ENCODE peak calls at places on chromosomes 13 and 19, in eight cellular contexts. C is transverse colon, A is fibroblast of lung, H is cardiac muscle cell, O is WTC11, I is choroid plexus epithelial cell, B is Calu3, M is body of pancreas. R is an unnamed sample.

GRCh38 chr19:33690461-33691427 is 69.0 kb downstream of the CHST8 start:
- DNase-seq in C (no peak), A (no peak), H (no peak), O (no peak), I (no peak), B (no peak), M (no peak), R (no peak)

GRCh38 chr19:3186891-3187661 is 1.3 kb downstream of the NCLN start:
- DNase-seq in C (peak; percentile 27), A (no peak), H (no peak), O (no peak), I (no peak), B (no peak), M (no peak), R (peak; percentile 26)

GRCh38 chr19:3457531-3458228 is 22.6 kb downstream of the SMIM24 start:
- DNase-seq in C (no peak), A (no peak), H (no peak), O (no peak), I (no peak), B (no peak), M (no peak), R (no peak)

GRCh38 chr19:2795827-2796658 is 10.7 kb downstream of the THOP1 start:
- DNase-seq in C (no peak), A (no peak), H (no peak), O (no peak), I (no peak), B (no peak), M (no peak), R (no peak)

GRCh38 chr19:27776020-27776419 is 1436.9 kb downstream of the UQCRFS1 start:
- DNase-seq in C (no peak), A (peak; percentile 15), H (no peak), O (no peak), I (peak; percentile 78), B (no peak), M (no peak), R (no peak)

GRCh38 chr13:35598790-35599369 is 122.4 kb upstream of the MAB21L1 start:
- DNase-seq in C (no peak), A (peak; percentile 13), H (no peak), O (no peak), I (peak; percentile 54), B (no peak), M (no peak), R (no peak)

GRCh38 chr13:49421391-49421790 is 22.5 kb downstream of the CAB39L start:
- DNase-seq in C (peak; percentile 12), A (no peak), H (peak; percentile 11), O (peak; percentile 62), I (peak; percentile 28), B (peak; percentile 7), M (no peak), R (peak; percentile 12)

GRCh38 chr19:12720851-12721655 is 2.7 kb downstream of the TNPO2 start:
- DNase-seq in C (peak; percentile 34), A (peak; percentile 25), H (peak; percentile 8), O (peak; percentile 26), I (peak; percentile 46), B (no peak), M (peak; percentile 28), R (peak; percentile 52)

GRCh38 chr13:112959701-112960542 is 9.1 kb upstream of the MCF2L start:
- DNase-seq in C (no peak), A (no peak), H (no peak), O (no peak), I (no peak), B (no peak), M (no peak), R (no peak)

GRCh38 chr13:37263881-37264280 is 158.4 kb upstream of the CSNK1A1L start:
- DNase-seq in C (no peak), A (no peak), H (no peak), O (peak; percentile 32), I (no peak), B (no peak), M (no peak), R (no peak)

GRCh38 chr19:40718774-40719391 is 2.0 kb downstream of the ITPKC start:
- DNase-seq in C (peak; percentile 93), A (peak; percentile 54), H (peak; percentile 61), O (peak; percentile 52), I (peak; percentile 67), B (peak; percentile 97), M (peak; percentile 93), R (peak; percentile 46)

GRCh38 chr13:46210362-46211083 is 1.2 kb upstream of the LRRC63 start:
- DNase-seq in C (no peak), A (no peak), H (no peak), O (no peak), I (no peak), B (no peak), M (no peak), R (no peak)

GRCh38 chr13:104534847-104535246 is 1468.6 kb upstream of the SLC10A2 start:
- DNase-seq in C (no peak), A (no peak), H (no peak), O (peak; percentile 59), I (no peak), B (no peak), M (no peak), R (no peak)

GRCh38 chr13:42807236-42807635 is 25.9 kb downstream of the FAM216B start:
- DNase-seq in C (no peak), A (no peak), H (no peak), O (no peak), I (no peak), B (no peak), M (no peak), R (no peak)

GRCh38 chr13:108214511-108215383 is 589 bp downstream of the LIG4 start:
- DNase-seq in C (no peak), A (no peak), H (peak; percentile 47), O (peak; percentile 17), I (peak; percentile 22), B (no peak), M (peak; percentile 16), R (no peak)

GRCh38 chr13:52158629-52159158 is 703 bp downstream of the NEK3 start:
- DNase-seq in C (peak; percentile 54), A (peak; percentile 50), H (no peak), O (no peak), I (peak; percentile 42), B (peak; percentile 2), M (no peak), R (peak; percentile 16)

GRCh38 chr13:66348745-66349720 is 881.1 kb downstream of the PCDH9 start:
- DNase-seq in C (no peak), A (no peak), H (no peak), O (no peak), I (peak; percentile 21), B (no peak), M (peak; percentile 20), R (no peak)

GRCh38 chr19:6481541-6482342 is at the start of gene DENND1C:
- DNase-seq in C (peak; percentile 66), A (no peak), H (peak; percentile 54), O (peak; percentile 61), I (peak; percentile 32), B (peak; percentile 43), M (peak; percentile 34), R (peak; percentile 78)

GRCh38 chr19:37719111-37719926 is at the start of gene ZNF607:
- DNase-seq in C (peak; percentile 92), A (peak; percentile 85), H (peak; percentile 96), O (peak; percentile 95), I (peak; percentile 95), B (peak; percentile 96), M (peak; percentile 92), R (peak; percentile 95)

GRCh38 chr19:39413903-39414608 is 1.6 kb downstream of the PLEKHG2 start:
- DNase-seq in C (peak; percentile 31), A (no peak), H (peak; percentile 54), O (no peak), I (no peak), B (peak; percentile 60), M (no peak), R (no peak)

GRCh38 chr19:39412100-39412866 is at the start of gene PLEKHG2:
- DNase-seq in C (peak; percentile 97), A (peak; percentile 99), H (peak; percentile 99), O (peak; percentile 98), I (peak; percentile 100), B (peak; percentile 99), M (peak; percentile 97), R (peak; percentile 99)

GRCh38 chr19:39413269-39413902 is 917 bp downstream of the PLEKHG2 start:
- DNase-seq in C (peak; percentile 58), A (peak; percentile 51), H (peak; percentile 83), O (peak; percentile 65), I (peak; percentile 50), B (peak; percentile 58), M (no peak), R (peak; percentile 73)

GRCh38 chr19:39411832-39412099 is 703 bp upstream of the PLEKHG2 start:
- DNase-seq in C (peak; percentile 96), A (peak; percentile 82), H (peak; percentile 93), O (peak; percentile 90), I (peak; percentile 96), B (peak; percentile 96), M (peak; percentile 93), R (peak; percentile 83)

DNA sequence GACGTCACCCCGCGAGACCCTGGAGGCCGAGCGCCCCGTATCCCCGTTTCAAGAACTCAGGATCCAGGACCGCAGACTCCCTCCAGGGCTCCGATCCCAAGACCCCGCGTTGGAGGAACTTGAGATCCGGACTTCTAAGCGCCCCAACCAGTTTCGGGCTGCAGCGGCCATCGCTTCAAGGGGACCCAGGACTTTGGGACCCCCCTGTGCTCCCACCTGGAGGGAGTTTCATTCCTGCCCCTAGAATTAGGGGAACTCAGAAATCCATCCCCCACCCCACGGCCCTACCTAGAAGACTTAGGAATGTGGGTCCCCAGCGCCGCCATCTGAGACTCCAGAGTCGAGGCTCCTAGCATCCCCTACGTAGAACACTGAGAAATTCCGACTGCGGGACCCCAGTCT is 399 bp downstream of the PLEKHG2 start:
- DNase-seq in C (no peak), A (no peak), H (no peak), O (no peak), I (no peak), B (no peak), M (no peak), R (no peak)
- TF ChIP-seq CTCF in C (no peak), A (peak; percentile 30), H (no peak), O (peak; percentile 89), I (no peak), B (no peak), M (peak; percentile 60), R (no peak)

GRCh38 chr13:94115054-94115453 is 364.4 kb downstream of the DCT start:
- DNase-seq in C (no peak), A (no peak), H (no peak), O (no peak), I (no peak), B (no peak), M (no peak), R (no peak)
- TF ChIP-seq CTCF in C (no peak), A (no peak), H (no peak), O (no peak), I (no peak), B (no peak), M (no peak), R (no peak)

DNA sequence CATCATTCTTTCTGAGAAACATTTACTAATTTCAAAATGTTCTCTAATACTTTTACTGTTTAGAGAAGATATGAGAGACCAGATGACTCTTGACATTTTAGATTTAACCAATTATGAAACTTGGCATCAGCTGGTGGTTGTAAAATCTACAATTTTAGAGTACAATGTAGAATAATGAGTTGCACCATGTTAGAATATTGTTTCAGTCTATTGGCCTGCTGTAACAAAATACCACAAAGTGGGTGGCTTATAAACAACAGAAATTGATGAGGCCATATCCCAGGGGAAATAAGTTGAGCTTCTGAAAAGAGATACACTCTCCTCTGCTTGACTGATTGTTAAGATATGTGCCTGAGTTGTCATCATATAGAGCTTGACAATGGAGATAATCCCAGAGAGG is 373.0 kb upstream of the SLITRK1 start:
- DNase-seq in C (no peak), A (no peak), H (no peak), O (no peak), I (no peak), B (no peak), M (no peak), R (no peak)
- TF ChIP-seq CTCF in C (no peak), A (no peak), H (no peak), O (no peak), I (no peak), B (no peak), M (no peak), R (no peak)

GRCh38 chr19:1608414-1609391 is 3.4 kb upstream of the UQCR11 start:
- DNase-seq in C (no peak), A (no peak), H (no peak), O (no peak), I (peak; percentile 20), B (no peak), M (no peak), R (no peak)
- TF ChIP-seq CTCF in C (no peak), A (no peak), H (no peak), O (no peak), I (no peak), B (no peak), M (no peak), R (no peak)

R was measured in GM13977.